ENCODE peak calls at places on chromosomes 2 and 18, in four cellular contexts. T, W, U and V are unnamed samples.

GRCh38 chr2:43714164-43714563 is 37.9 kb upstream of the C1GALT1C1L start:
- DNase-seq in U (no peak), T (no peak), W (no peak), V (no peak)

GRCh38 chr2:109324859-109325258 is 195.9 kb downstream of the SH3RF3 start:
- DNase-seq in U (no peak), W (no peak), T (no peak), V (no peak)

GRCh38 chr2:26454561-26455001 is 23.3 kb downstream of the OTOF start:
- DNase-seq in W (no peak), T (no peak), U (no peak), V (no peak)

GRCh38 chr2:183349046-183349445 is 224.8 kb downstream of the NUP35 start:
- DNase-seq in T (no peak), W (no peak), U (no peak), V (no peak)

GRCh38 chr2:221444106-221444505 is 128.0 kb downstream of the EPHA4 start:
- DNase-seq in T (no peak), U (no peak), W (no peak), V (no peak)

GRCh38 chr2:195543063-195543462 is 114.0 kb upstream of the SLC39A10 start:
- DNase-seq in U (no peak), W (no peak), T (no peak), V (no peak)

GRCh38 chr2:29228276-29228675 is 113.1 kb downstream of the CLIP4 start:
- DNase-seq in W (no peak), U (no peak), T (no peak), V (no peak)

GRCh38 chr2:96954490-96954846 is 31.9 kb downstream of the FAM178B start:
- DNase-seq in U (no peak), W (no peak), T (no peak), V (peak)

GRCh38 chr2:42854207-42854818 is 61.9 kb upstream of the HAAO start:
- DNase-seq in T (no peak), W (no peak), U (peak), V (no peak)

GRCh38 chr2:177726853-177727465 is 334.4 kb downstream of the AGPS start:
- DNase-seq in W (no peak), U (no peak), T (no peak), V (no peak)

GRCh38 chr2:132740081-132740480 is 70.1 kb upstream of the LYPD1 start:
- DNase-seq in T (no peak), U (no peak), W (no peak), V (no peak)

GRCh38 chr2:205650450-205650849 is 31.9 kb upstream of the NRP2 start:
- DNase-seq in U (peak), W (no peak), T (no peak), V (no peak)

GRCh38 chr2:216242365-216242764 is 129.9 kb downstream of the MARCHF4 start:
- DNase-seq in T (no peak), U (no peak), W (no peak), V (no peak)

GRCh38 chr2:216849987-216850386 is 9.9 kb downstream of the TNP1 start:
- DNase-seq in T (no peak), U (no peak), W (no peak), V (no peak)

GRCh38 chr2:238083919-238084318 is 16.2 kb upstream of the ESPNL start:
- DNase-seq in U (no peak), T (no peak), W (no peak), V (no peak)

GRCh38 chr2:21008014-21008789 is 35.7 kb downstream of the APOB start:
- DNase-seq in U (no peak), W (no peak), T (no peak), V (no peak)

GRCh38 chr2:119694994-119695521 is 16.1 kb downstream of the TMEM177 start:
- DNase-seq in U (no peak), T (no peak), W (no peak), V (no peak)

GRCh38 chr2:197883354-197884032 is 79.1 kb downstream of the PLCL1 start:
- DNase-seq in U (no peak), T (no peak), W (no peak), V (no peak)

GRCh38 chr2:151051584-151052220 is 210.0 kb downstream of the RBM43 start:
- DNase-seq in U (peak), W (no peak), T (peak), V (peak)

GRCh38 chr2:84846041-84846663 is 34.7 kb downstream of the TRABD2A start:
- DNase-seq in T (no peak), U (no peak), W (peak), V (no peak)

GRCh38 chr2:47344890-47345583 is 57.9 kb upstream of the MSH2 start:
- DNase-seq in U (peak), W (no peak), T (peak), V (no peak)

GRCh38 chr2:99032786-99033185 is 96.8 kb upstream of the CRACDL start:
- DNase-seq in U (no peak), W (no peak), T (no peak), V (no peak)

GRCh38 chr2:43480874-43481273 is 115.0 kb downstream of the THADA start:
- DNase-seq in U (no peak), T (no peak), W (no peak), V (no peak)

GRCh38 chr2:170405326-170405725 is 227.4 kb downstream of the MYO3B start:
- DNase-seq in T (no peak), U (no peak), W (no peak), V (no peak)
- TF ChIP-seq CTCF in T (no peak), U (no peak), W (no peak), V (no peak)

DNA sequence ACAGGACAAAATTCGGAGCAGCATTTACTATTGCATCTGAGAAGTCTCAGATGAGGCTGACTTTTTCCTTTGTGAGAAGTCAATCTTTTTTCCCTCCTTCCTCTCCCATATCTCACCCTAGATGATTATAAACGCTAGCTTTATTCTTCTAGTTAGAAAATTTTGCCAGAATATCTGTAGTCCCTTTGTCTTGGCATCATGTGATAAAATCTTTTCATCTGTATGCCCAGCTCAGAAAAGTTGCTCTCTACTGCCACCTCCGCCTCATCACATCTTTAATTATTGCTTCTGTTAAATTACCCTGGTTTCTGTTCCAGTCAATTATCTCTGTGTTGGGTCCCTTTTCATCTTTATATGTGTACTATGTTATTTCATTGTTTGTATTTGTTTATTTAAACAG is 210.8 kb upstream of the SLC35G4 start:
- DNase-seq in W (no peak), T (no peak), U (no peak), V (no peak)
- TF ChIP-seq CTCF in W (no peak), T (peak), U (no peak), V (no peak)

GRCh38 chr2:79876430-79876829 is 363.6 kb downstream of the CTNNA2 start:
- DNase-seq in U (no peak), W (no peak), T (peak), V (peak)
- TF ChIP-seq CTCF in U (no peak), W (no peak), T (no peak), V (peak)

GRCh38 chr2:101790416-101790815 is 92.9 kb downstream of the MAP4K4 start:
- DNase-seq in U (no peak), T (no peak), W (no peak), V (no peak)
- TF ChIP-seq CTCF in U (no peak), T (no peak), W (no peak), V (no peak)